ENCODE peak calls at places on chromosomes 13 and 19, in ten cellular contexts. One of them, this sample, is unnamed. For H3K4me1, the result is how much of the 10 kb centered on the place peaks cover.

GRCh38 chr13:42110410-42111155 is 62.1 kb downstream of the DGKH start:
- DNase-seq in adipocyte: peak
- DNase-seq in H9: no peak
- DNase-seq in IMR-90: peak
- DNase-seq in neuronal stem cell: peak
- DNase-seq in mesenchymal stem cell: peak
- DNase-seq in HepG2: peak
- DNase-seq in mesendoderm: peak
- DNase-seq in endothelial cell of umbilical vein: peak
- DNase-seq in SK-N-SH: peak
- DNase-seq in this sample: no peak

GRCh38 chr19:33872445-33873320 is 76.0 kb downstream of the KCTD15 start:
- DNase-seq in neuronal stem cell: no peak
- DNase-seq in HepG2: no peak
- DNase-seq in SK-N-SH: no peak
- DNase-seq in H9: no peak
- DNase-seq in adipocyte: no peak
- DNase-seq in mesendoderm: no peak
- DNase-seq in mesenchymal stem cell: no peak
- DNase-seq in IMR-90: no peak
- DNase-seq in endothelial cell of umbilical vein: no peak
- DNase-seq in this sample: no peak

GRCh38 chr19:41442473-41443360 is at the start of gene ERICH4:
- DNase-seq in IMR-90: no peak
- DNase-seq in mesenchymal stem cell: no peak
- DNase-seq in HepG2: no peak
- DNase-seq in endothelial cell of umbilical vein: no peak
- DNase-seq in mesendoderm: no peak
- DNase-seq in adipocyte: no peak
- DNase-seq in H9: no peak
- DNase-seq in SK-N-SH: no peak
- DNase-seq in neuronal stem cell: no peak
- DNase-seq in this sample: no peak

GRCh38 chr19:41690801-41691065 is 2.7 kb upstream of the CEACAM7 start:
- DNase-seq in HepG2: no peak
- DNase-seq in H9: no peak
- DNase-seq in neuronal stem cell: no peak
- DNase-seq in adipocyte: no peak
- DNase-seq in endothelial cell of umbilical vein: no peak
- DNase-seq in mesenchymal stem cell: no peak
- DNase-seq in mesendoderm: no peak
- DNase-seq in IMR-90: no peak
- DNase-seq in SK-N-SH: no peak
- DNase-seq in this sample: no peak

GRCh38 chr13:23443878-23444277 is 10.4 kb upstream of the SACS start:
- DNase-seq in adipocyte: no peak
- DNase-seq in IMR-90: no peak
- DNase-seq in mesenchymal stem cell: no peak
- DNase-seq in SK-N-SH: no peak
- DNase-seq in H9: no peak
- DNase-seq in neuronal stem cell: no peak
- DNase-seq in mesendoderm: no peak
- DNase-seq in endothelial cell of umbilical vein: no peak
- DNase-seq in HepG2: no peak
- DNase-seq in this sample: no peak

GRCh38 chr13:48436661-48437242 is 23.8 kb upstream of the LPAR6 start:
- DNase-seq in SK-N-SH: no peak
- DNase-seq in HepG2: no peak
- DNase-seq in endothelial cell of umbilical vein: peak
- DNase-seq in H9: no peak
- DNase-seq in mesenchymal stem cell: no peak
- DNase-seq in adipocyte: no peak
- DNase-seq in IMR-90: no peak
- DNase-seq in mesendoderm: no peak
- DNase-seq in neuronal stem cell: no peak
- DNase-seq in this sample: no peak

GRCh38 chr19:54421521-54421920 is 6.3 kb downstream of the TTYH1 start:
- DNase-seq in HepG2: no peak
- DNase-seq in IMR-90: no peak
- DNase-seq in endothelial cell of umbilical vein: no peak
- DNase-seq in neuronal stem cell: no peak
- DNase-seq in SK-N-SH: no peak
- DNase-seq in H9: no peak
- DNase-seq in mesenchymal stem cell: no peak
- DNase-seq in adipocyte: no peak
- DNase-seq in mesendoderm: no peak
- DNase-seq in this sample: no peak

GRCh38 chr19:51364200-51365106 is 1.7 kb downstream of the ETFB start:
- DNase-seq in IMR-90: no peak
- DNase-seq in SK-N-SH: no peak
- DNase-seq in neuronal stem cell: no peak
- DNase-seq in HepG2: peak
- DNase-seq in adipocyte: no peak
- DNase-seq in endothelial cell of umbilical vein: no peak
- DNase-seq in mesendoderm: no peak
- DNase-seq in H9: no peak
- DNase-seq in mesenchymal stem cell: peak
- DNase-seq in this sample: no peak

GRCh38 chr19:47129579-47129978 is 1.1 kb upstream of the SAE1 start:
- DNase-seq in mesenchymal stem cell: no peak
- DNase-seq in adipocyte: no peak
- DNase-seq in HepG2: no peak
- DNase-seq in SK-N-SH: no peak
- DNase-seq in endothelial cell of umbilical vein: no peak
- DNase-seq in IMR-90: no peak
- DNase-seq in H9: no peak
- DNase-seq in mesendoderm: no peak
- DNase-seq in neuronal stem cell: no peak
- DNase-seq in this sample: no peak

GRCh38 chr19:47125669-47125938 is 5.0 kb upstream of the SAE1 start:
- DNase-seq in H9: no peak
- DNase-seq in neuronal stem cell: no peak
- DNase-seq in mesenchymal stem cell: no peak
- DNase-seq in HepG2: no peak
- DNase-seq in IMR-90: no peak
- DNase-seq in endothelial cell of umbilical vein: no peak
- DNase-seq in SK-N-SH: no peak
- DNase-seq in adipocyte: peak
- DNase-seq in mesendoderm: no peak
- DNase-seq in this sample: no peak

GRCh38 chr19:47123406-47123805 is 7.2 kb upstream of the SAE1 start:
- DNase-seq in adipocyte: no peak
- DNase-seq in endothelial cell of umbilical vein: no peak
- DNase-seq in SK-N-SH: no peak
- DNase-seq in HepG2: no peak
- DNase-seq in mesendoderm: no peak
- DNase-seq in H9: no peak
- DNase-seq in neuronal stem cell: no peak
- DNase-seq in mesenchymal stem cell: no peak
- DNase-seq in IMR-90: no peak
- DNase-seq in this sample: no peak

GRCh38 chr19:47122359-47123335 is 8.0 kb upstream of the SAE1 start:
- DNase-seq in mesendoderm: no peak
- DNase-seq in IMR-90: peak
- DNase-seq in endothelial cell of umbilical vein: no peak
- DNase-seq in mesenchymal stem cell: peak
- DNase-seq in neuronal stem cell: no peak
- DNase-seq in SK-N-SH: no peak
- DNase-seq in HepG2: peak
- DNase-seq in adipocyte: peak
- DNase-seq in H9: no peak
- DNase-seq in this sample: no peak

GRCh38 chr19:47124937-47125668 is 5.5 kb upstream of the SAE1 start:
- DNase-seq in adipocyte: peak
- DNase-seq in neuronal stem cell: peak
- DNase-seq in endothelial cell of umbilical vein: peak
- DNase-seq in H9: peak
- DNase-seq in mesendoderm: peak
- DNase-seq in SK-N-SH: peak
- DNase-seq in IMR-90: peak
- DNase-seq in mesenchymal stem cell: peak
- DNase-seq in HepG2: peak
- DNase-seq in this sample: peak
- H3K9ac ChIP-seq in adipocyte: peak
- H3K9ac ChIP-seq in neuronal stem cell: no peak
- H3K9ac ChIP-seq in endothelial cell of umbilical vein: no peak
- H3K9ac ChIP-seq in H9: no peak
- H3K9ac ChIP-seq in mesendoderm: no peak
- H3K9ac ChIP-seq in SK-N-SH: no peak
- H3K9ac ChIP-seq in IMR-90: no peak
- H3K9ac ChIP-seq in mesenchymal stem cell: peak
- H3K9ac ChIP-seq in HepG2: no peak
- H3K9ac ChIP-seq in this sample: no peak

DNA sequence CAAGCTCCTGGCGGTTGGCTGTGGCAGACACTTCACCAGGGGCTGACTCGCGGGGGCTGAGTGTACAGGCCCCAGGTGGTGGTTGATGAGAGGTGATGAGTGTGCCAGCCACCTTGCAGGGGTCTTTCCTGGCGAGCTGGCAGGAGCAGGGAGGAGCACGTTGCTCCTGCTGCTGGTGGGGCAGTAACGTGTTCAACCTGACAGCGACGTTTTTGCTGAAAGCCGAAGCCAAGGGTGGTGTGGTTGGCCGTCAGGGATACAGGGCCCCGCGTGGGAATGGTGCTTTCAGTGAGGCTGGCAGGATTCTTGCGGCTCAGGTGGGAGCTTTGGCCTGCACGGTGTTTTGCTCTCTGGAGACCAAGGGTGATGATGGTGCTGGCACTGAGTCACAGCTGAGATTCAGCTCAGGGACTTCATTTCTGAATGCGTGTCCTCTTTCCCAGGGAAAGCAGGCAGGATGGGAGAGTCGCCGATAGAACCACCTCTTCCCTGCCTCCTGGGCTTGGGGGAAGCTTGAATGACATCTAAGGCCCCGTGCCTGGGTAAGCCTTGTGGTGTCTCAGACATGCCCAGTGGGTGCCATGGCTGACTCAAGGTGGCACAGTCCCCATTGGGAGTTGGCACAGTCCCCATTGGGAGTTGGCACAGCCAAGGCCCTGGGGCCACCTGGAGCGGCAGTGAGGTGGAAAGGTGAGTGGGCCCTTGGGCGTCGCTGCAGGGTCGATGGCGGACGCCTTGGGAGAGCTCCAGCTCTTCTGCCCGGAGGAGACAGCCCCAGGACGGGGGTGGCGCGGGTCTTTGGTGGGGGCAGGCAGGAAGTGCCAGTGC is 8.8 kb downstream of the DAZAP1 start:
- DNase-seq in neuronal stem cell: no peak
- DNase-seq in mesenchymal stem cell: peak
- DNase-seq in H9: no peak
- DNase-seq in IMR-90: peak
- DNase-seq in mesendoderm: no peak
- DNase-seq in endothelial cell of umbilical vein: no peak
- DNase-seq in adipocyte: no peak
- DNase-seq in HepG2: no peak
- DNase-seq in SK-N-SH: no peak
- DNase-seq in this sample: no peak
- H3K4me1 ChIP-seq in neuronal stem cell: under half
- H3K4me1 ChIP-seq in mesenchymal stem cell: half or more
- H3K4me1 ChIP-seq in H9: under half
- H3K4me1 ChIP-seq in IMR-90: under half
- H3K4me1 ChIP-seq in mesendoderm: under half
- H3K4me1 ChIP-seq in endothelial cell of umbilical vein: under half
- H3K4me1 ChIP-seq in adipocyte: half or more
- H3K4me1 ChIP-seq in HepG2: half or more
- H3K4me1 ChIP-seq in SK-N-SH: under half
- H3K4me1 ChIP-seq in this sample: under half

GRCh38 chr13:94115054-94115453 is 364.4 kb downstream of the DCT start:
- DNase-seq in H9: no peak
- DNase-seq in endothelial cell of umbilical vein: no peak
- DNase-seq in HepG2: no peak
- DNase-seq in adipocyte: no peak
- DNase-seq in neuronal stem cell: no peak
- DNase-seq in SK-N-SH: no peak
- DNase-seq in IMR-90: no peak
- DNase-seq in mesendoderm: no peak
- DNase-seq in mesenchymal stem cell: no peak
- DNase-seq in this sample: no peak

GRCh38 chr13:94112227-94112626 is 367.3 kb downstream of the DCT start:
- DNase-seq in mesenchymal stem cell: peak
- DNase-seq in mesendoderm: peak
- DNase-seq in neuronal stem cell: no peak
- DNase-seq in endothelial cell of umbilical vein: no peak
- DNase-seq in IMR-90: peak
- DNase-seq in SK-N-SH: no peak
- DNase-seq in HepG2: peak
- DNase-seq in adipocyte: peak
- DNase-seq in H9: no peak
- DNase-seq in this sample: no peak

GRCh38 chr13:94112731-94113130 is 366.8 kb downstream of the DCT start:
- DNase-seq in endothelial cell of umbilical vein: no peak
- DNase-seq in mesendoderm: peak
- DNase-seq in adipocyte: no peak
- DNase-seq in H9: no peak
- DNase-seq in SK-N-SH: no peak
- DNase-seq in IMR-90: no peak
- DNase-seq in neuronal stem cell: no peak
- DNase-seq in mesenchymal stem cell: no peak
- DNase-seq in HepG2: no peak
- DNase-seq in this sample: no peak

GRCh38 chr13:94114166-94114565 is 365.3 kb downstream of the DCT start:
- DNase-seq in endothelial cell of umbilical vein: no peak
- DNase-seq in neuronal stem cell: no peak
- DNase-seq in H9: no peak
- DNase-seq in mesenchymal stem cell: no peak
- DNase-seq in SK-N-SH: no peak
- DNase-seq in mesendoderm: no peak
- DNase-seq in IMR-90: no peak
- DNase-seq in adipocyte: no peak
- DNase-seq in HepG2: no peak
- DNase-seq in this sample: no peak

DNA sequence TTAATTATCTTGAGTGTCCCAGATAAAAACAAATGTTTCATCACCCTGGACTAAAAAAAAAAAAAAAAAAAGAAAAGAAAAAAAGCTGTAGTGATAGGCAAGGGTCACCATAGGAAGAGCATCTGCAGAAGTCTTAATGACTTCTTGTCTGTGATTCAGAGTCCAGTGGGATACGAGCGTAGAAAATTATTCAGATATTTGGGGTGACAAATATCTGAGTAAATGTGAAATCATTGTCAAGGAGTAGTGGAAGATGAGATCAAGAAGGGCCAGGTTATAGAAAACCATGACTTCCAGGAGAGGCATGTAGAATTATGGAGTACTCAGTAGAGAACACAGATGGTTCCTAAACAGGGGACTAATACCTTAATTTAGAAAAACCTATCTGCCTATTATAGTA is 369.5 kb downstream of the DCT start:
- DNase-seq in SK-N-SH: no peak
- DNase-seq in mesenchymal stem cell: no peak
- DNase-seq in neuronal stem cell: no peak
- DNase-seq in adipocyte: no peak
- DNase-seq in mesendoderm: no peak
- DNase-seq in endothelial cell of umbilical vein: no peak
- DNase-seq in H9: no peak
- DNase-seq in IMR-90: peak
- DNase-seq in HepG2: no peak
- DNase-seq in this sample: no peak
- H3K9ac ChIP-seq in SK-N-SH: no peak
- H3K9ac ChIP-seq in mesenchymal stem cell: no peak
- H3K9ac ChIP-seq in neuronal stem cell: no peak
- H3K9ac ChIP-seq in adipocyte: no peak
- H3K9ac ChIP-seq in mesendoderm: no peak
- H3K9ac ChIP-seq in endothelial cell of umbilical vein: no peak
- H3K9ac ChIP-seq in H9: no peak
- H3K9ac ChIP-seq in IMR-90: no peak
- H3K9ac ChIP-seq in HepG2: no peak
- H3K9ac ChIP-seq in this sample: no peak

GRCh38 chr13:80180745-80181144 is 160.2 kb downstream of the SPRY2 start:
- DNase-seq in HepG2: no peak
- DNase-seq in SK-N-SH: no peak
- DNase-seq in H9: no peak
- DNase-seq in neuronal stem cell: no peak
- DNase-seq in mesendoderm: no peak
- DNase-seq in IMR-90: no peak
- DNase-seq in mesenchymal stem cell: no peak
- DNase-seq in adipocyte: no peak
- DNase-seq in endothelial cell of umbilical vein: no peak
- DNase-seq in this sample: no peak

GRCh38 chr13:80173224-80173623 is 167.7 kb downstream of the SPRY2 start:
- DNase-seq in neuronal stem cell: no peak
- DNase-seq in H9: no peak
- DNase-seq in HepG2: no peak
- DNase-seq in adipocyte: no peak
- DNase-seq in endothelial cell of umbilical vein: no peak
- DNase-seq in mesenchymal stem cell: no peak
- DNase-seq in IMR-90: no peak
- DNase-seq in mesendoderm: no peak
- DNase-seq in SK-N-SH: no peak
- DNase-seq in this sample: no peak

GRCh38 chr13:80177327-80177726 is 163.6 kb downstream of the SPRY2 start:
- DNase-seq in IMR-90: no peak
- DNase-seq in HepG2: no peak
- DNase-seq in endothelial cell of umbilical vein: no peak
- DNase-seq in mesendoderm: peak
- DNase-seq in SK-N-SH: no peak
- DNase-seq in neuronal stem cell: no peak
- DNase-seq in H9: peak
- DNase-seq in adipocyte: no peak
- DNase-seq in mesenchymal stem cell: no peak
- DNase-seq in this sample: no peak
- H3K4me1 ChIP-seq in IMR-90: under half
- H3K4me1 ChIP-seq in HepG2: under half
- H3K4me1 ChIP-seq in endothelial cell of umbilical vein: under half
- H3K4me1 ChIP-seq in mesendoderm: under half
- H3K4me1 ChIP-seq in SK-N-SH: under half
- H3K4me1 ChIP-seq in neuronal stem cell: under half
- H3K4me1 ChIP-seq in H9: under half
- H3K4me1 ChIP-seq in adipocyte: under half
- H3K4me1 ChIP-seq in mesenchymal stem cell: under half
- H3K4me1 ChIP-seq in this sample: under half

This sample was measured in endodermal cell.